ENCODE peak calls at places on chromosomes 3 and 15, in six cellular contexts. One of them, this sample, is unnamed.

GRCh38 chr3:82293867-82294266 is 532.4 kb upstream of the GBE1 start:
- DNase-seq in activated effector memory CD4-positive, alpha-beta T cell treated with anti-CD3 and anti-CD28 coated beads, Interleukin-2, amount 50 U/mL, for 16 hours: no peak
- DNase-seq in skeletal muscle cell: no peak
- DNase-seq in endothelial cell: no peak
- DNase-seq in EL: no peak
- DNase-seq in psoas muscle: no peak
- DNase-seq in this sample: no peak

GRCh38 chr3:94573337-94573736 is 510.5 kb downstream of the NSUN3 start:
- DNase-seq in activated effector memory CD4-positive, alpha-beta T cell treated with anti-CD3 and anti-CD28 coated beads, Interleukin-2, amount 50 U/mL, for 16 hours: no peak
- DNase-seq in skeletal muscle cell: no peak
- DNase-seq in endothelial cell: no peak
- DNase-seq in EL: no peak
- DNase-seq in psoas muscle: no peak
- DNase-seq in this sample: no peak

GRCh38 chr3:131282379-131282778 is 99.2 kb upstream of the NUDT16 start:
- DNase-seq in activated effector memory CD4-positive, alpha-beta T cell treated with anti-CD3 and anti-CD28 coated beads, Interleukin-2, amount 50 U/mL, for 16 hours: no peak
- DNase-seq in skeletal muscle cell: no peak
- DNase-seq in endothelial cell: no peak
- DNase-seq in EL: no peak
- DNase-seq in psoas muscle: no peak
- DNase-seq in this sample: no peak

GRCh38 chr3:126616931-126617330 is 38.0 kb downstream of the TXNRD3 start:
- DNase-seq in activated effector memory CD4-positive, alpha-beta T cell treated with anti-CD3 and anti-CD28 coated beads, Interleukin-2, amount 50 U/mL, for 16 hours: no peak
- DNase-seq in skeletal muscle cell: no peak
- DNase-seq in endothelial cell: no peak
- DNase-seq in EL: peak
- DNase-seq in psoas muscle: no peak
- DNase-seq in this sample: no peak

GRCh38 chr3:87260270-87260669 is 16.1 kb downstream of the POU1F1 start:
- DNase-seq in activated effector memory CD4-positive, alpha-beta T cell treated with anti-CD3 and anti-CD28 coated beads, Interleukin-2, amount 50 U/mL, for 16 hours: no peak
- DNase-seq in skeletal muscle cell: no peak
- DNase-seq in endothelial cell: peak
- DNase-seq in EL: peak
- DNase-seq in psoas muscle: no peak
- DNase-seq in this sample: peak

GRCh38 chr3:124707667-124708066 is 22.6 kb upstream of the UMPS start:
- DNase-seq in activated effector memory CD4-positive, alpha-beta T cell treated with anti-CD3 and anti-CD28 coated beads, Interleukin-2, amount 50 U/mL, for 16 hours: no peak
- DNase-seq in skeletal muscle cell: peak
- DNase-seq in endothelial cell: no peak
- DNase-seq in EL: peak
- DNase-seq in psoas muscle: no peak
- DNase-seq in this sample: no peak

GRCh38 chr3:33869977-33870376 is 71.5 kb downstream of the PDCD6IP start:
- DNase-seq in activated effector memory CD4-positive, alpha-beta T cell treated with anti-CD3 and anti-CD28 coated beads, Interleukin-2, amount 50 U/mL, for 16 hours: no peak
- DNase-seq in skeletal muscle cell: no peak
- DNase-seq in endothelial cell: no peak
- DNase-seq in EL: no peak
- DNase-seq in psoas muscle: no peak
- DNase-seq in this sample: no peak

GRCh38 chr15:23073890-23074631 is 34.7 kb upstream of the TUBGCP5 start:
- DNase-seq in activated effector memory CD4-positive, alpha-beta T cell treated with anti-CD3 and anti-CD28 coated beads, Interleukin-2, amount 50 U/mL, for 16 hours: no peak
- DNase-seq in skeletal muscle cell: no peak
- DNase-seq in endothelial cell: no peak
- DNase-seq in EL: no peak
- DNase-seq in psoas muscle: no peak
- DNase-seq in this sample: no peak

GRCh38 chr3:11282250-11283125 is 10.3 kb downstream of the ATG7 start:
- DNase-seq in activated effector memory CD4-positive, alpha-beta T cell treated with anti-CD3 and anti-CD28 coated beads, Interleukin-2, amount 50 U/mL, for 16 hours: no peak
- DNase-seq in skeletal muscle cell: no peak
- DNase-seq in endothelial cell: no peak
- DNase-seq in EL: no peak
- DNase-seq in psoas muscle: peak
- DNase-seq in this sample: no peak

GRCh38 chr3:102544741-102545140 is 109.9 kb downstream of the ZPLD1 start:
- DNase-seq in activated effector memory CD4-positive, alpha-beta T cell treated with anti-CD3 and anti-CD28 coated beads, Interleukin-2, amount 50 U/mL, for 16 hours: no peak
- DNase-seq in skeletal muscle cell: no peak
- DNase-seq in endothelial cell: no peak
- DNase-seq in EL: no peak
- DNase-seq in psoas muscle: no peak
- DNase-seq in this sample: no peak

GRCh38 chr3:58948018-58948417 is 101.8 kb downstream of the CFAP20DC start:
- DNase-seq in activated effector memory CD4-positive, alpha-beta T cell treated with anti-CD3 and anti-CD28 coated beads, Interleukin-2, amount 50 U/mL, for 16 hours: no peak
- DNase-seq in skeletal muscle cell: no peak
- DNase-seq in endothelial cell: no peak
- DNase-seq in EL: no peak
- DNase-seq in psoas muscle: no peak
- DNase-seq in this sample: no peak

GRCh38 chr3:192812736-192813383 is 85.5 kb upstream of the FGF12 start:
- DNase-seq in activated effector memory CD4-positive, alpha-beta T cell treated with anti-CD3 and anti-CD28 coated beads, Interleukin-2, amount 50 U/mL, for 16 hours: no peak
- DNase-seq in skeletal muscle cell: no peak
- DNase-seq in endothelial cell: peak
- DNase-seq in EL: peak
- DNase-seq in psoas muscle: no peak
- DNase-seq in this sample: no peak

GRCh38 chr3:12230406-12230805 is 58.5 kb upstream of the PPARG start:
- DNase-seq in activated effector memory CD4-positive, alpha-beta T cell treated with anti-CD3 and anti-CD28 coated beads, Interleukin-2, amount 50 U/mL, for 16 hours: no peak
- DNase-seq in skeletal muscle cell: no peak
- DNase-seq in endothelial cell: no peak
- DNase-seq in EL: no peak
- DNase-seq in psoas muscle: no peak
- DNase-seq in this sample: no peak

GRCh38 chr15:25624504-25625172 is 185.8 kb upstream of the UBE3A start:
- DNase-seq in activated effector memory CD4-positive, alpha-beta T cell treated with anti-CD3 and anti-CD28 coated beads, Interleukin-2, amount 50 U/mL, for 16 hours: no peak
- DNase-seq in skeletal muscle cell: no peak
- DNase-seq in endothelial cell: no peak
- DNase-seq in EL: no peak
- DNase-seq in psoas muscle: peak
- DNase-seq in this sample: no peak

GRCh38 chr15:71610991-71611720 is 199.2 kb upstream of the NR2E3 start:
- DNase-seq in activated effector memory CD4-positive, alpha-beta T cell treated with anti-CD3 and anti-CD28 coated beads, Interleukin-2, amount 50 U/mL, for 16 hours: no peak
- DNase-seq in skeletal muscle cell: no peak
- DNase-seq in endothelial cell: no peak
- DNase-seq in EL: no peak
- DNase-seq in psoas muscle: no peak
- DNase-seq in this sample: no peak

GRCh38 chr15:65970937-65971740 is 101.8 kb downstream of the RAB11A start:
- DNase-seq in activated effector memory CD4-positive, alpha-beta T cell treated with anti-CD3 and anti-CD28 coated beads, Interleukin-2, amount 50 U/mL, for 16 hours: no peak
- DNase-seq in skeletal muscle cell: no peak
- DNase-seq in endothelial cell: no peak
- DNase-seq in EL: no peak
- DNase-seq in psoas muscle: no peak
- DNase-seq in this sample: no peak

GRCh38 chr3:108664266-108664665 is 74.7 kb downstream of the DZIP3 start:
- DNase-seq in activated effector memory CD4-positive, alpha-beta T cell treated with anti-CD3 and anti-CD28 coated beads, Interleukin-2, amount 50 U/mL, for 16 hours: no peak
- DNase-seq in skeletal muscle cell: no peak
- DNase-seq in endothelial cell: no peak
- DNase-seq in EL: no peak
- DNase-seq in psoas muscle: no peak
- DNase-seq in this sample: no peak

GRCh38 chr3:126146525-126147146 is 33.8 kb downstream of the ALDH1L1 start:
- DNase-seq in activated effector memory CD4-positive, alpha-beta T cell treated with anti-CD3 and anti-CD28 coated beads, Interleukin-2, amount 50 U/mL, for 16 hours: no peak
- DNase-seq in skeletal muscle cell: no peak
- DNase-seq in endothelial cell: no peak
- DNase-seq in EL: no peak
- DNase-seq in psoas muscle: no peak
- DNase-seq in this sample: no peak

GRCh38 chr3:30453364-30454039 is 152.9 kb upstream of the TGFBR2 start:
- DNase-seq in activated effector memory CD4-positive, alpha-beta T cell treated with anti-CD3 and anti-CD28 coated beads, Interleukin-2, amount 50 U/mL, for 16 hours: no peak
- DNase-seq in skeletal muscle cell: no peak
- DNase-seq in endothelial cell: no peak
- DNase-seq in EL: no peak
- DNase-seq in psoas muscle: no peak
- DNase-seq in this sample: no peak

GRCh38 chr15:88648357-88649214 is 9.8 kb downstream of the ISG20 start:
- DNase-seq in activated effector memory CD4-positive, alpha-beta T cell treated with anti-CD3 and anti-CD28 coated beads, Interleukin-2, amount 50 U/mL, for 16 hours: peak
- DNase-seq in skeletal muscle cell: no peak
- DNase-seq in endothelial cell: no peak
- DNase-seq in EL: peak
- DNase-seq in psoas muscle: no peak
- DNase-seq in this sample: no peak

GRCh38 chr3:184371570-184372018 is 6.4 kb downstream of the THPO start:
- DNase-seq in activated effector memory CD4-positive, alpha-beta T cell treated with anti-CD3 and anti-CD28 coated beads, Interleukin-2, amount 50 U/mL, for 16 hours: peak
- DNase-seq in skeletal muscle cell: peak
- DNase-seq in endothelial cell: peak
- DNase-seq in EL: peak
- DNase-seq in psoas muscle: peak
- DNase-seq in this sample: peak

GRCh38 chr15:84570164-84570692 is 30.6 kb upstream of the ZSCAN2 start:
- DNase-seq in activated effector memory CD4-positive, alpha-beta T cell treated with anti-CD3 and anti-CD28 coated beads, Interleukin-2, amount 50 U/mL, for 16 hours: peak
- DNase-seq in skeletal muscle cell: no peak
- DNase-seq in endothelial cell: peak
- DNase-seq in EL: peak
- DNase-seq in psoas muscle: peak
- DNase-seq in this sample: peak

GRCh38 chr3:184786271-184787010 is 25.5 kb upstream of the VPS8 start:
- DNase-seq in activated effector memory CD4-positive, alpha-beta T cell treated with anti-CD3 and anti-CD28 coated beads, Interleukin-2, amount 50 U/mL, for 16 hours: no peak
- DNase-seq in skeletal muscle cell: peak
- DNase-seq in endothelial cell: no peak
- DNase-seq in EL: peak
- DNase-seq in psoas muscle: peak
- DNase-seq in this sample: peak

GRCh38 chr3:48952510-48953118 is 34.0 kb downstream of the ARIH2 start:
- DNase-seq in activated effector memory CD4-positive, alpha-beta T cell treated with anti-CD3 and anti-CD28 coated beads, Interleukin-2, amount 50 U/mL, for 16 hours: peak
- DNase-seq in skeletal muscle cell: no peak
- DNase-seq in endothelial cell: peak
- DNase-seq in EL: peak
- DNase-seq in psoas muscle: no peak
- DNase-seq in this sample: no peak

GRCh38 chr15:68781766-68782588 is 38.7 kb downstream of the ANP32A start:
- DNase-seq in activated effector memory CD4-positive, alpha-beta T cell treated with anti-CD3 and anti-CD28 coated beads, Interleukin-2, amount 50 U/mL, for 16 hours: no peak
- DNase-seq in skeletal muscle cell: no peak
- DNase-seq in endothelial cell: peak
- DNase-seq in EL: no peak
- DNase-seq in psoas muscle: peak
- DNase-seq in this sample: no peak

GRCh38 chr3:27681249-27681748 is 40.8 kb downstream of the EOMES start:
- DNase-seq in activated effector memory CD4-positive, alpha-beta T cell treated with anti-CD3 and anti-CD28 coated beads, Interleukin-2, amount 50 U/mL, for 16 hours: no peak
- DNase-seq in skeletal muscle cell: peak
- DNase-seq in endothelial cell: peak
- DNase-seq in EL: peak
- DNase-seq in psoas muscle: no peak
- DNase-seq in this sample: peak

GRCh38 chr15:73125219-73125618 is 73.0 kb downstream of the NEO1 start:
- DNase-seq in activated effector memory CD4-positive, alpha-beta T cell treated with anti-CD3 and anti-CD28 coated beads, Interleukin-2, amount 50 U/mL, for 16 hours: no peak
- DNase-seq in skeletal muscle cell: no peak
- DNase-seq in endothelial cell: no peak
- DNase-seq in EL: no peak
- DNase-seq in psoas muscle: no peak
- DNase-seq in this sample: no peak

GRCh38 chr15:42826251-42826890 is 89.4 kb upstream of the CDAN1 start:
- DNase-seq in activated effector memory CD4-positive, alpha-beta T cell treated with anti-CD3 and anti-CD28 coated beads, Interleukin-2, amount 50 U/mL, for 16 hours: no peak
- DNase-seq in skeletal muscle cell: no peak
- DNase-seq in endothelial cell: no peak
- DNase-seq in EL: no peak
- DNase-seq in psoas muscle: no peak
- DNase-seq in this sample: no peak

GRCh38 chr15:37520882-37521281 is 413.6 kb upstream of the TMCO5A start:
- DNase-seq in activated effector memory CD4-positive, alpha-beta T cell treated with anti-CD3 and anti-CD28 coated beads, Interleukin-2, amount 50 U/mL, for 16 hours: no peak
- DNase-seq in skeletal muscle cell: no peak
- DNase-seq in endothelial cell: no peak
- DNase-seq in EL: no peak
- DNase-seq in psoas muscle: no peak
- DNase-seq in this sample: no peak

GRCh38 chr15:63056843-63057242 is 14.3 kb downstream of the TPM1 start:
- DNase-seq in activated effector memory CD4-positive, alpha-beta T cell treated with anti-CD3 and anti-CD28 coated beads, Interleukin-2, amount 50 U/mL, for 16 hours: no peak
- DNase-seq in skeletal muscle cell: no peak
- DNase-seq in endothelial cell: no peak
- DNase-seq in EL: no peak
- DNase-seq in psoas muscle: peak
- DNase-seq in this sample: no peak

GRCh38 chr3:98680723-98681122 is 82.4 kb upstream of the ST3GAL6 start:
- DNase-seq in activated effector memory CD4-positive, alpha-beta T cell treated with anti-CD3 and anti-CD28 coated beads, Interleukin-2, amount 50 U/mL, for 16 hours: no peak
- DNase-seq in skeletal muscle cell: no peak
- DNase-seq in endothelial cell: no peak
- DNase-seq in EL: peak
- DNase-seq in psoas muscle: no peak
- DNase-seq in this sample: no peak

GRCh38 chr15:83843511-83843910 is 189.6 kb downstream of the ADAMTSL3 start:
- DNase-seq in activated effector memory CD4-positive, alpha-beta T cell treated with anti-CD3 and anti-CD28 coated beads, Interleukin-2, amount 50 U/mL, for 16 hours: no peak
- DNase-seq in skeletal muscle cell: peak
- DNase-seq in endothelial cell: no peak
- DNase-seq in EL: no peak
- DNase-seq in psoas muscle: peak
- DNase-seq in this sample: peak

GRCh38 chr3:69838217-69838616 is 99.0 kb downstream of the MITF start:
- DNase-seq in activated effector memory CD4-positive, alpha-beta T cell treated with anti-CD3 and anti-CD28 coated beads, Interleukin-2, amount 50 U/mL, for 16 hours: no peak
- DNase-seq in skeletal muscle cell: peak
- DNase-seq in endothelial cell: no peak
- DNase-seq in EL: peak
- DNase-seq in psoas muscle: no peak
- DNase-seq in this sample: peak

GRCh38 chr3:85003479-85003878 is 44.7 kb downstream of the CADM2 start:
- DNase-seq in activated effector memory CD4-positive, alpha-beta T cell treated with anti-CD3 and anti-CD28 coated beads, Interleukin-2, amount 50 U/mL, for 16 hours: no peak
- DNase-seq in skeletal muscle cell: no peak
- DNase-seq in endothelial cell: no peak
- DNase-seq in EL: no peak
- DNase-seq in psoas muscle: no peak
- DNase-seq in this sample: no peak

GRCh38 chr15:29713784-29714183 is 108.5 kb downstream of the TJP1 start:
- DNase-seq in activated effector memory CD4-positive, alpha-beta T cell treated with anti-CD3 and anti-CD28 coated beads, Interleukin-2, amount 50 U/mL, for 16 hours: no peak
- DNase-seq in skeletal muscle cell: no peak
- DNase-seq in endothelial cell: no peak
- DNase-seq in EL: no peak
- DNase-seq in psoas muscle: no peak
- DNase-seq in this sample: no peak